ENCODE peak calls at places on chromosomes 13 and 19, in ten cellular contexts. B, F, P, E, H, Q, M, V, N and O are unnamed samples.

GRCh38 chr19:4136680-4137088 is 12.8 kb upstream of the MAP2K2 start:
- DNase-seq in B (no peak), F (no peak), P (no peak), E (no peak), H (no peak), Q (no peak), M (no peak), V (no peak), N (no peak), O (no peak)

GRCh38 chr19:50801107-50801506 is 10.9 kb downstream of the ACP4 start:
- DNase-seq in B (no peak), F (no peak), P (no peak), E (no peak), H (no peak), Q (no peak), M (no peak), V (no peak), N (no peak), O (no peak)

GRCh38 chr13:112689498-112690241 is at the start of gene ATP11A:
- DNase-seq in B (peak), F (peak), P (peak), E (peak), H (peak), Q (peak), M (peak), V (peak), N (peak), O (peak)

GRCh38 chr19:43438291-43439162 is 23.8 kb downstream of the TEX101 start:
- DNase-seq in B (peak), F (no peak), P (no peak), E (no peak), H (peak), Q (no peak), M (no peak), V (peak), N (no peak), O (peak)

GRCh38 chr13:48356750-48357149 is 53.2 kb downstream of the RB1 start:
- DNase-seq in B (no peak), F (no peak), P (no peak), E (no peak), H (no peak), Q (no peak), M (no peak), V (no peak), N (no peak), O (no peak)

GRCh38 chr13:69580255-69580654 is 527.4 kb upstream of the ATXN8OS start:
- DNase-seq in B (no peak), F (peak), P (no peak), E (no peak), H (no peak), Q (no peak), M (no peak), V (no peak), N (no peak), O (no peak)

GRCh38 chr13:49062297-49062896 is 86.7 kb downstream of the FNDC3A start:
- DNase-seq in B (no peak), F (no peak), P (no peak), E (no peak), H (peak), Q (no peak), M (no peak), V (no peak), N (no peak), O (no peak)

GRCh38 chr19:49502866-49503581 is 6.8 kb downstream of the RPS11 start:
- DNase-seq in B (no peak), F (no peak), P (peak), E (no peak), H (peak), Q (no peak), M (peak), V (peak), N (peak), O (peak)

GRCh38 chr19:36266375-36266961 is 51.6 kb downstream of the ZNF146 start:
- DNase-seq in B (peak), F (no peak), P (no peak), E (no peak), H (peak), Q (no peak), M (peak), V (peak), N (no peak), O (no peak)

GRCh38 chr13:45833663-45834062 is 17.9 kb downstream of the SIAH3 start:
- DNase-seq in B (peak), F (no peak), P (peak), E (no peak), H (peak), Q (no peak), M (no peak), V (peak), N (no peak), O (peak)

GRCh38 chr19:35879770-35880317 is 11.5 kb downstream of the APLP1 start:
- DNase-seq in B (peak), F (peak), P (peak), E (peak), H (peak), Q (peak), M (peak), V (peak), N (peak), O (no peak)

GRCh38 chr13:101614491-101614890 is 162.0 kb downstream of the ITGBL1 start:
- DNase-seq in B (no peak), F (no peak), P (no peak), E (no peak), H (no peak), Q (no peak), M (no peak), V (no peak), N (no peak), O (no peak)

GRCh38 chr19:33441277-33441699 is 67.8 kb downstream of the CEBPG start:
- DNase-seq in B (peak), F (no peak), P (no peak), E (no peak), H (no peak), Q (no peak), M (no peak), V (no peak), N (no peak), O (no peak)

GRCh38 chr19:35168261-35168660 is 13.7 kb downstream of the FXYD5 start:
- DNase-seq in B (no peak), F (peak), P (peak), E (no peak), H (peak), Q (no peak), M (no peak), V (no peak), N (no peak), O (no peak)

GRCh38 chr19:18737337-18737953 is 53.7 kb downstream of the COMP start:
- DNase-seq in B (no peak), F (no peak), P (no peak), E (no peak), H (peak), Q (no peak), M (peak), V (no peak), N (no peak), O (no peak)

GRCh38 chr19:58060231-58060630 is 1.1 kb downstream of the ZNF135 start:
- DNase-seq in B (no peak), F (no peak), P (no peak), E (no peak), H (no peak), Q (no peak), M (peak), V (no peak), N (no peak), O (no peak)

GRCh38 chr13:113109151-113110047 is 3.8 kb downstream of the F7 start:
- DNase-seq in B (peak), F (peak), P (no peak), E (no peak), H (no peak), Q (no peak), M (no peak), V (no peak), N (no peak), O (no peak)

DNA sequence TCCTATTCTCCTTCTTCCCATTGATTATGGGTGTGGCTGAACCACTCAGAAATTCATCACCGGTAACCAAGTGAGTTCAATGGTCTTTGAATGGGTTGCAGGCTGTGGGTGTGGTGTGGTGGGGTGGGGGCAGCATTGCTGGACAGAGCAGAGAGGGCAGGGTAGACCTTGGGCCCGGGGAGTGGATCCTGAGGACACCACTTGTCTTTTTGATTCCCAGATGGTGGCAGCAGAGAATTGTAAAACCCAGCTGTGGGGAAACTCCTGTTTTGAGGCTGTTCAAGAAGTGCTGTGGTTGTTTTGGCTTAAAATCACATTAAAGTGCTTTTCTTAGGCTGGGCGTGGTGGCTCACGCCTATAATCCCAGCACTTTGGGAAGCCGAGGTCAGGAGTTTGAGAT is 45.8 kb upstream of the RGCC start:
- DNase-seq in B (no peak), F (peak), P (peak), E (no peak), H (peak), Q (no peak), M (peak), V (no peak), N (peak), O (peak)
- TF ChIP-seq CTCF in B (peak), F (peak), P (no peak), E (peak), H (peak), Q (no peak), M (no peak), V (no peak), N (no peak), O (peak)

GRCh38 chr19:40236026-40236355 is 9.5 kb upstream of the CCNP start:
- DNase-seq in B (no peak), F (no peak), P (no peak), E (no peak), H (no peak), Q (no peak), M (no peak), V (no peak), N (no peak), O (no peak)
- TF ChIP-seq CTCF in B (no peak), F (no peak), P (no peak), E (no peak), H (no peak), Q (no peak), M (no peak), V (no peak), N (no peak), O (no peak)

DNA sequence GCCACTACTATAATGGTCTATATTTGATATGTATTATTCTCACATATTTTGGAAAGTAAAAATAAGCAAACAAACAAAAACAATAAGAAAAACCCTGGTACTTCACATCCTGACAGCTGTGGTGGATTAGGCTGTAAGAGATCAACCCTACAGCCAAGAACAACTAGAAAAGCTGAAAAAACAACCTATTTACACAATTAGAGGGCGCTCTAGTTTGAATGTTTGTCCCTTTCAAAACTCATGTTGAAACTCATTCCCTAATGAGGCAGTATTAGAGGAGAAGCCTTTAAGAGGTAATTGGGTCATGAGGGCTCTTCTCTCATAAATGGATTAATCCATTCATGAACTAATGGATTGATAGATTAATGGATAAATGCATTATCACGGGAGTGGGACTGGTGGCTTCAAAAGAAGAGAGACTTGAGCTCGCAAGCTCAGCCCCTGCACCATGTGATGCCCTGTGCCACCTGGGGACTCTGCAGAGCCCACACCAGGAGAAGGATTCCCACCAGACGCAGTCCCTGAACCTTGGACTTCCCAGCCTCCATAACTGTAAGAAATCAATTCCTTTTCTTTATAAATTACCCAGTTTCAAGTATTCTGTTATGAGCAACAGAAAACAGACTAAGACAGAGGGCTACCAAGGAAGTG is 733.9 kb upstream of the ARGLU1 start:
- DNase-seq in B (no peak), F (no peak), P (no peak), E (no peak), H (no peak), Q (no peak), M (no peak), V (no peak), N (no peak), O (no peak)
- TF ChIP-seq CTCF in B (no peak), F (peak), P (no peak), E (no peak), H (no peak), Q (no peak), M (no peak), V (no peak), N (no peak), O (no peak)

GRCh38 chr19:1000095-1000494 is at the start of gene GRIN3B:
- DNase-seq in B (no peak), F (peak), P (peak), E (no peak), H (no peak), Q (no peak), M (peak), V (peak), N (peak), O (no peak)
- TF ChIP-seq CTCF in B (peak), F (peak), P (peak), E (peak), H (peak), Q (peak), M (no peak), V (peak), N (peak), O (peak)

DNA sequence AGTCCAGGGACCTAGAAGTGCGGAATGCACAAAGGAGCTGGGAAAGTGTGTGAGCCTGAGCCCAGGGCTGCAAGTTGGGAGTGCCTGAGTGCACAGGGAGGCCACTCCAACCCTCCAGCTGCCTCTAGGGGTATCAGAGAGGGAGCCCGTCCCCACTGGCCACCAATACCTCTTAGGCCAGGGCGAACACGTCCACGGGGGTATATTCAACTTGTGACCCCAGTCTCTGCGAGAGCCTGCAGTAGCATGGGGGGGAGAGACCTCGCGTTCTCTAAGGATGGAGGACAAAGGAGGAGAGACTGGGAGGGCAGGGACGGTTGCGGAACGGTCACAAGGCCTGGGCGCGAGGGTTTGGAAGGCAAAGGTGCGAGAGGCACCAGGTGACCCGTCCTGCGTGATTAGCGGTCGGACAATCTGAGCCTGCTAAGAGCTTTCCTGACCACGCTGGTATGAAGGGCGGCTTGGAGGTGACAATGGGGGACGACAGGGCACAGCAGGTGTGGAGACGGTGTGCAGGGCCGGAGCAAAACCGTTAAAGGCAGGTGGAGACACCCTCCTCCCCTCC is 676 bp downstream of the CD320 start:
- DNase-seq in B (no peak), F (peak), P (no peak), E (no peak), H (no peak), Q (no peak), M (peak), V (no peak), N (peak), O (no peak)
- TF ChIP-seq CTCF in B (no peak), F (peak), P (no peak), E (peak), H (no peak), Q (no peak), M (no peak), V (no peak), N (no peak), O (no peak)

GRCh38 chr19:14197882-14198281 is 8.1 kb downstream of the ADGRL1 start:
- DNase-seq in B (no peak), F (peak), P (no peak), E (no peak), H (no peak), Q (no peak), M (no peak), V (no peak), N (no peak), O (no peak)

GRCh38 chr19:14203258-14203657 is 2.7 kb downstream of the ADGRL1 start:
- DNase-seq in B (no peak), F (no peak), P (no peak), E (no peak), H (no peak), Q (no peak), M (no peak), V (no peak), N (no peak), O (no peak)

GRCh38 chr19:14198384-14199376 is 7.3 kb downstream of the ADGRL1 start:
- DNase-seq in B (no peak), F (peak), P (no peak), E (no peak), H (no peak), Q (no peak), M (no peak), V (no peak), N (no peak), O (no peak)
- TF ChIP-seq CTCF in B (no peak), F (peak), P (no peak), E (no peak), H (no peak), Q (no peak), M (no peak), V (no peak), N (no peak), O (no peak)

GRCh38 chr13:98399756-98400155 is 177.2 kb downstream of the STK24 start:
- DNase-seq in B (no peak), F (no peak), P (no peak), E (no peak), H (no peak), Q (no peak), M (no peak), V (no peak), N (no peak), O (no peak)

GRCh38 chr13:98394820-98395510 is 181.9 kb downstream of the STK24 start:
- DNase-seq in B (no peak), F (no peak), P (no peak), E (no peak), H (no peak), Q (no peak), M (no peak), V (no peak), N (no peak), O (no peak)

GRCh38 chr13:98397861-98398260 is 179.0 kb downstream of the STK24 start:
- DNase-seq in B (no peak), F (no peak), P (no peak), E (no peak), H (no peak), Q (no peak), M (no peak), V (no peak), N (no peak), O (no peak)

GRCh38 chr13:98396071-98396710 is 180.7 kb downstream of the STK24 start:
- DNase-seq in B (no peak), F (peak), P (no peak), E (no peak), H (no peak), Q (no peak), M (no peak), V (no peak), N (no peak), O (no peak)

DNA sequence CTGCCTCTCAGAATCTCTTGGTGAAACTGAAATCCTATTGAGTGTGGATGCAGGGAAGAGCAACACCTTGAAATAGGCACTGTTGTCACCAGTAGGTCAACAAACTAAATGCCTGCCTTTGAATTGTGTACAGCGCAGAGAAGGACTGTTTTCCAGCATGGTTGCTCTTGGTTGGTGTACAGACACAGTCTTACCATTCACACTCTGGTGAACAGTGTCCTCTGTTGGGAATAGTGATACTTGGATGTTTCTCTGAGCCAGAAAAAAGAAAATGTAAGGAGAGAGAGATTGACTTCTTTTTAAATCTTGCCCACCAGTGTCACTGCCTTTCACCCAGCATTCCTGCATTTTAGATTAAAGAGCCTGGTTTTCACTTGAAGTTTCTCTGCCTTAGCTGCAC is 179.7 kb downstream of the STK24 start:
- DNase-seq in B (no peak), F (no peak), P (no peak), E (no peak), H (peak), Q (no peak), M (no peak), V (no peak), N (no peak), O (no peak)
- TF ChIP-seq CTCF in B (peak), F (no peak), P (no peak), E (no peak), H (peak), Q (no peak), M (no peak), V (peak), N (no peak), O (peak)

DNA sequence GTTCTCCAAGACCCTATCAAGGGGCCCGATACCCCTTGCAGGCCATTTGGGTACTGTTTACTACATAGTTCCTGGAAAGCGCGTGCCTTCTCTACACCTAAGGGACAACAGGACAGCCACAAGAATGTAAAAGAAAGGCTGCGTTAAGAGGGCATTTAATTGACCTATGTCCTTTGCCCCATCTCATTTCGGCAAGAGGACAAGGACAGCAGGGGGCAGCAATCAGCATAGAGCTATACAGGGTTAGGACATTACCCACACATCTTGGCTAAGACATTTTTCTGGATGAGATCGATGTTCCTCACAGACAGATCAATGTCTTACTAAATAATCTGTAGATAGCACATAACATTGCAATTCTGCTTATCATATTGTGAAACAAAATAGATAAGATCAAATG is 41.2 kb downstream of the FLT3 start:
- DNase-seq in B (no peak), F (peak), P (peak), E (no peak), H (peak), Q (no peak), M (peak), V (no peak), N (peak), O (no peak)
- TF ChIP-seq CTCF in B (peak), F (peak), P (peak), E (peak), H (peak), Q (no peak), M (no peak), V (no peak), N (peak), O (peak)